ENCODE peak calls at places on chromosomes 16 and 17, in six cellular contexts. B, I, C, X, Z and S are unnamed samples.

GRCh38 chr17:29566473-29567361 is at the start of gene ABHD15:
- DNase-seq in B (peak), I (no peak), C (peak), X (peak), Z (peak), S (peak)

GRCh38 chr17:56700919-56701420 is 107.5 kb downstream of the NOG start:
- DNase-seq in B (no peak), I (no peak), C (no peak), X (no peak), Z (no peak), S (peak)

GRCh38 chr17:64393000-64393402 is 2.3 kb upstream of the PECAM1 start:
- DNase-seq in B (no peak), I (no peak), C (no peak), X (no peak), Z (no peak), S (no peak)

GRCh38 chr16:58222532-58223316 is 24.8 kb upstream of the CSNK2A2 start:
- DNase-seq in B (peak), I (no peak), C (no peak), X (peak), Z (no peak), S (no peak)

GRCh38 chr16:23905027-23905426 is 69.2 kb downstream of the PRKCB start:
- DNase-seq in B (peak), I (peak), C (no peak), X (peak), Z (no peak), S (peak)

GRCh38 chr17:6019959-6020358 is 50.2 kb upstream of the WSCD1 start:
- DNase-seq in B (no peak), I (no peak), C (no peak), X (no peak), Z (no peak), S (no peak)

GRCh38 chr16:50207652-50208051 is 54.5 kb downstream of the TENT4B start:
- DNase-seq in B (peak), I (no peak), C (no peak), X (peak), Z (no peak), S (no peak)

GRCh38 chr17:55747209-55747608 is 3.6 kb upstream of the PCTP start:
- DNase-seq in B (no peak), I (no peak), C (no peak), X (no peak), Z (no peak), S (no peak)

GRCh38 chr17:17221329-17221728 is 15.2 kb upstream of the PLD6 start:
- DNase-seq in B (no peak), I (no peak), C (no peak), X (no peak), Z (no peak), S (no peak)

GRCh38 chr17:80441133-80441578 is 26.2 kb downstream of the ENDOV start:
- DNase-seq in B (peak), I (no peak), C (no peak), X (peak), Z (no peak), S (peak)

GRCh38 chr16:67959520-67959919 is 8.9 kb downstream of the SLC12A4 start:
- DNase-seq in B (peak), I (no peak), C (no peak), X (peak), Z (no peak), S (peak)

GRCh38 chr17:33284022-33284421 is 9.1 kb downstream of the ASIC2 start:
- DNase-seq in B (peak), I (no peak), C (no peak), X (peak), Z (peak), S (peak)

GRCh38 chr16:58661199-58661830 is 23.3 kb downstream of the SLC38A7 start:
- DNase-seq in B (peak), I (peak), C (no peak), X (peak), Z (peak), S (peak)

GRCh38 chr16:80466024-80466986 is 74.5 kb upstream of the DYNLRB2 start:
- DNase-seq in B (peak), I (no peak), C (peak), X (peak), Z (peak), S (peak)

GRCh38 chr16:74902161-74902560 is 82.8 kb downstream of the WDR59 start:
- DNase-seq in B (no peak), I (no peak), C (no peak), X (no peak), Z (no peak), S (no peak)

GRCh38 chr16:57481421-57481820 is 4.9 kb downstream of the DOK4 start:
- DNase-seq in B (no peak), I (no peak), C (no peak), X (no peak), Z (no peak), S (no peak)

GRCh38 chr17:82813299-82814051 is 26.3 kb downstream of the ZNF750 start:
- DNase-seq in B (no peak), I (no peak), C (no peak), X (no peak), Z (no peak), S (no peak)

GRCh38 chr17:2150871-2151270 is 96.0 kb downstream of the HIC1 start:
- DNase-seq in B (no peak), I (no peak), C (no peak), X (no peak), Z (no peak), S (no peak)

GRCh38 chr17:21058098-21058893 is 15.5 kb upstream of the USP22 start:
- DNase-seq in B (peak), I (no peak), C (no peak), X (peak), Z (no peak), S (peak)

GRCh38 chr17:3928394-3928793 is 12.1 kb upstream of the P2RX1 start:
- DNase-seq in B (no peak), I (no peak), C (no peak), X (no peak), Z (no peak), S (no peak)

GRCh38 chr16:30561212-30561816 is 3.1 kb upstream of the ZNF764 start:
- DNase-seq in B (no peak), I (no peak), C (peak), X (no peak), Z (no peak), S (no peak)

GRCh38 chr16:12680531-12680930 is 123.2 kb downstream of the CPPED1 start:
- DNase-seq in B (no peak), I (no peak), C (no peak), X (no peak), Z (no peak), S (no peak)
- H3K4me3 ChIP-seq in B (no peak), I (no peak), C (no peak), X (no peak), Z (no peak), S (no peak)

GRCh38 chr17:57984226-57984890 is 3.7 kb downstream of the VEZF1 start:
- DNase-seq in B (peak), I (peak), C (no peak), X (peak), Z (no peak), S (peak)

GRCh38 chr17:57985675-57985974 is 2.4 kb downstream of the VEZF1 start:
- DNase-seq in B (peak), I (no peak), C (no peak), X (peak), Z (no peak), S (peak)

GRCh38 chr17:57983446-57983845 is 4.6 kb downstream of the VEZF1 start:
- DNase-seq in B (no peak), I (no peak), C (no peak), X (no peak), Z (no peak), S (no peak)

GRCh38 chr17:57986841-57987581 is 1.0 kb downstream of the VEZF1 start:
- DNase-seq in B (peak), I (no peak), C (no peak), X (peak), Z (peak), S (peak)

GRCh38 chr17:57984936-57985674 is 2.9 kb downstream of the VEZF1 start:
- DNase-seq in B (peak), I (no peak), C (no peak), X (no peak), Z (no peak), S (peak)
- H3K4me3 ChIP-seq in B (no peak), I (peak), C (no peak), X (peak), Z (no peak), S (peak)

GRCh38 chr16:87203060-87203656 is 114.0 kb downstream of the C16orf95 start:
- DNase-seq in B (peak), I (no peak), C (peak), X (peak), Z (no peak), S (peak)
- H3K4me3 ChIP-seq in B (no peak), I (no peak), C (no peak), X (no peak), Z (no peak), S (no peak)

GRCh38 chr17:76432004-76432403 is 20.9 kb downstream of the UBE2O start:
- DNase-seq in B (peak), I (no peak), C (no peak), X (no peak), Z (no peak), S (no peak)
- H3K4me3 ChIP-seq in B (no peak), I (no peak), C (no peak), X (no peak), Z (no peak), S (no peak)

GRCh38 chr17:35345445-35345925 is 27.9 kb downstream of the SLFN11 start:
- DNase-seq in B (no peak), I (no peak), C (no peak), X (no peak), Z (no peak), S (no peak)
- H3K4me3 ChIP-seq in B (peak), I (peak), C (no peak), X (peak), Z (no peak), S (peak)

DNA sequence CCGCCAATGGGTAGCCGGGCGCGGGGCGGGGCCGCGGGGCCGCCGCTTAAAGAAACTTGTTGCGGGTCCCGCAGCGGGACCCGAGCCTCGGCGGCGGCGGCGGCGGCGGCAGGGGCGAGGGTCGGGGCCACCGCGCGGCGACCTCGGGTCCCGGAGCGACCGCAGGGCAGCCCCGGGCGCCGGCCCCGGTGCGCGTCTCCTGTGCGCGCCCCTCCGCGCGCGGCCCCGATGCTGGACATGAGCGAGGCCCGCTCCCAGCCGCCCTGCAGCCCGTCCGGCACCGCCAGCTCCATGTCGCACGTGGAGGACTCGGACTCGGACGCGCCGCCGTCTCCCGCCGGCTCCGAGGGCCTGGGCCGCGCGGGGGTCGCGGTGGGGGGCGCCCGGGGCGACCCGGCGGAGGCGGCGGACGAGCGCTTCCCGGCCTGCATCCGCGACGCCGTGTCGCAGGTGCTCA is at the start of gene SOX8:
- DNase-seq in B (no peak), I (no peak), C (no peak), X (no peak), Z (no peak), S (no peak)
- H3K4me3 ChIP-seq in B (peak), I (peak), C (peak), X (peak), Z (peak), S (peak)

GRCh38 chr17:78124836-78125137 is 3.8 kb downstream of the TMC6 start:
- DNase-seq in B (no peak), I (no peak), C (no peak), X (no peak), Z (no peak), S (no peak)

GRCh38 chr17:78125138-78125913 is 3.2 kb downstream of the TMC6 start:
- DNase-seq in B (no peak), I (no peak), C (peak), X (no peak), Z (no peak), S (no peak)

GRCh38 chr17:78127240-78127887 is 1.2 kb downstream of the TMC6 start:
- DNase-seq in B (no peak), I (no peak), C (peak), X (no peak), Z (no peak), S (no peak)

GRCh38 chr17:78126895-78127239 is 1.7 kb downstream of the TMC6 start:
- DNase-seq in B (no peak), I (no peak), C (no peak), X (no peak), Z (no peak), S (no peak)

DNA sequence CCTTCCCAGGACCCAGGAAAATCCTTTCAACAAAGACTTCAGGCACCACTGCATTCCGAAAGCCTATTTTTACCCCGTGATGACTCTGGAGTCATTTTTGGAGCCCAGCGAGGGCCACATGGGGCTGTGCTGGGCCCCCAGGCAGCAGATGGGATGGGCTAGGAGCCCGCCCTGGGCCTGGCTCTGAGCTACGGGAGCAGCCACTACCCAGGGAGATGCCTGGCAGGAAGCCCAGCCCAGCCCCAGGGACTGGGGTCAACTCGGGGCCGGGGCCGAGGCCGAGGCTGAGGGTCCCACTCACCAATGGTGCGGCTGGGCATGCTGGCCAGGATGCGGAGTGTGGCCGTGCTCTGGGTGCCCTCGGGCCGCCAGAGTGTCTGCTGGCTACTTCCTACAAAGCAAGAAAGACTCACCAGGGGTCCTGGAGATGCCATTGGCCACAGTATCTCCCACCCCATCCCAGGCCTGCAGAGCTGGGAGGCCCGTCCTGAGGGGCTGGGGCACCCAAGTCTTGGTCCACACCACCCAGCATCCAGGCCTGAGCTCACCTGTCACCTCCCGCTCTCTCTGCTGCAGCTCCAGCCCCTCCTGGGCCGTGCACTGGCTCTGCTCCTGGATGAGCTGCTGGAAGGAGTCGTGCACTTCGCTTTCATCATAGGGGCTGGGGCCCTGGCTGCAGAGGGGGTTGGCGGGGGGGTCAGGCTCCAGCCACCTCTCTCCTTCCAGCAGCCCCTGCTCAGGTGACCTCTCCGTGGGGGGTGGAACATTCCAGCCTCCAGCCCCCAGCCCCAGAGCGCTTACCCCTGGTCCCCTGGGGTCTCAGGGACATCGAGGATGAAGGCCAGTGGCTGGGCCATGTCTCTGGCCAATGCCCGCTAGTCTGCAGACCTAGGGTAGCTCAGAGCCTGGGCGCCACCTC is 2.3 kb downstream of the TMC6 start:
- DNase-seq in B (no peak), I (no peak), C (no peak), X (no peak), Z (no peak), S (no peak)
- H3K4me3 ChIP-seq in B (no peak), I (no peak), C (peak), X (no peak), Z (no peak), S (no peak)